ENCODE peak calls at places on chromosomes 5 and 9, in four cellular contexts. A, W, D and F are unnamed samples.

GRCh38 chr5:150053231-150053626 is 33.1 kb downstream of the CSF1R start:
- DNase-seq in W (peak), D (peak), A (peak), F (no peak)

GRCh38 chr9:126147186-126147585 is 179.4 kb upstream of the MVB12B start:
- DNase-seq in A (peak), W (no peak), D (no peak), F (peak)

GRCh38 chr5:40606077-40606765 is 73.5 kb upstream of the PTGER4 start:
- DNase-seq in D (peak), A (no peak), W (no peak), F (no peak)

GRCh38 chr9:38000332-38000731 is 68.7 kb downstream of the SHB start:
- DNase-seq in W (no peak), A (no peak), D (no peak), F (no peak)

GRCh38 chr5:148471379-148471778 is 87.6 kb downstream of the FBXO38 start:
- DNase-seq in A (no peak), W (no peak), D (peak), F (no peak)

GRCh38 chr5:119036101-119036762 is 34.7 kb upstream of the DMXL1 start:
- DNase-seq in W (peak), D (peak), A (no peak), F (no peak)

GRCh38 chr5:9409413-9410089 is 136.3 kb downstream of the SEMA5A start:
- DNase-seq in D (no peak), A (no peak), W (no peak), F (no peak)

GRCh38 chr9:129469188-129469987 is 151.5 kb downstream of the C9orf50 start:
- DNase-seq in A (no peak), W (no peak), D (no peak), F (no peak)

GRCh38 chr5:36876389-36876964 is at the start of gene NIPBL:
- DNase-seq in D (peak), A (peak), W (peak), F (peak)

GRCh38 chr9:121499427-121500164 is at the start of gene GGTA1:
- DNase-seq in D (peak), A (no peak), W (peak), F (peak)

GRCh38 chr5:134189031-134189430 is 12.3 kb upstream of the SKP1 start:
- DNase-seq in W (no peak), D (no peak), A (no peak), F (no peak)

GRCh38 chr9:113998529-113999255 is 79.4 kb downstream of the AMBP start:
- DNase-seq in D (peak), A (peak), W (no peak), F (peak)

GRCh38 chr9:23526806-23527205 is 299.2 kb downstream of the ELAVL2 start:
- DNase-seq in A (no peak), W (no peak), D (no peak), F (no peak)

GRCh38 chr5:55360190-55360589 is 52.4 kb downstream of the MTREX start:
- DNase-seq in A (no peak), W (peak), D (peak), F (no peak)

GRCh38 chr5:966345-966710 is 42.3 kb upstream of the NKD2 start:
- DNase-seq in W (no peak), A (no peak), D (no peak), F (no peak)

GRCh38 chr5:963673-964531 is 44.7 kb upstream of the NKD2 start:
- DNase-seq in D (peak), W (peak), A (peak), F (no peak)

GRCh38 chr5:964821-965220 is 43.8 kb upstream of the NKD2 start:
- DNase-seq in D (no peak), W (no peak), A (peak), F (no peak)

GRCh38 chr5:966941-967340 is 41.7 kb upstream of the NKD2 start:
- DNase-seq in A (no peak), D (no peak), W (no peak), F (no peak)

GRCh38 chr5:965604-966344 is 42.8 kb upstream of the NKD2 start:
- DNase-seq in A (no peak), W (no peak), D (no peak), F (no peak)
- TF ChIP-seq CTCF in A (no peak), W (no peak), D (no peak), F (no peak)

GRCh38 chr5:68562308-68562707 is 346.8 kb downstream of the PIK3R1 start:
- DNase-seq in W (no peak), A (no peak), D (peak), F (no peak)
- TF ChIP-seq CTCF in W (no peak), A (no peak), D (no peak), F (no peak)

GRCh38 chr5:127306647-127307046 is 16.1 kb downstream of the MEGF10 start:
- DNase-seq in W (no peak), D (no peak), A (no peak), F (no peak)
- TF ChIP-seq CTCF in W (no peak), D (no peak), A (no peak), F (no peak)

DNA sequence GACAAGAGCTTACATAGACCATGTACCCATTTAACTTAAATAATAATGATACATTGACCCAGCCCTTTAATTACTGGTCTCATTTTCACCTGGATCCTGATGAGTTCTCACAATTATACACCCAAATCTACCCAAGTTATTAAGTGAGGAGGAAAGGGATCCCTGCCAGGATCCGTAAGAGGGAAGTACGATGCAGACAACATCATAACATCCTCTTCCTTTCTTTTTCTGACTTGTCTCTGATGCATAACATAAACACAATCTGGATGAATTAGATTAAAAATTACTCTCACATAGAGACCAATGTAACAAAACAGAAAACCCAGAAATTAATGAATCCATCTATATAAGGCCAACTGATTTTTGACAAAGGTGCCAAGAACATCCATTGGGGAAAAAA is 17.0 kb downstream of the MARCHF3 start:
- DNase-seq in A (no peak), W (no peak), D (peak), F (no peak)
- TF ChIP-seq CTCF in A (no peak), W (no peak), D (no peak), F (no peak)

GRCh38 chr5:19261879-19262278 is 726.1 kb downstream of the CDH18 start:
- DNase-seq in W (no peak), A (no peak), D (no peak), F (no peak)
- TF ChIP-seq CTCF in W (no peak), A (no peak), D (no peak), F (peak)

GRCh38 chr9:128149001-128149701 is at the start of gene LCN2:
- DNase-seq in D (no peak), W (no peak), A (no peak), F (no peak)

GRCh38 chr9:128151343-128152132 is 2.3 kb downstream of the LCN2 start:
- DNase-seq in W (no peak), D (no peak), A (no peak), F (no peak)

GRCh38 chr9:128152133-128152780 is 3.0 kb downstream of the LCN2 start:
- DNase-seq in D (no peak), W (no peak), A (no peak), F (no peak)

GRCh38 chr9:128149951-128150593 is 819 bp downstream of the LCN2 start:
- DNase-seq in A (no peak), D (no peak), W (no peak), F (no peak)

GRCh38 chr9:128150594-128151342 is 1.5 kb downstream of the LCN2 start:
- DNase-seq in A (no peak), W (no peak), D (no peak), F (no peak)
- TF ChIP-seq CTCF in A (no peak), W (no peak), D (no peak), F (peak)